ENCODE peak calls at places on chromosomes 5 and 9, in six cellular contexts. Q is K562, H is SK-N-SH, Y is HCT116, R is H1, C is GM12878. O is an unnamed sample.

GRCh38 chr9:77587036-77587435 is 61.1 kb downstream of the GNA14 start:
- DNase-seq in Q (no peak), Y (no peak), H (no peak), R (no peak), C (no peak), O (no peak)

GRCh38 chr5:179322071-179323025 is 22.9 kb downstream of the ADAMTS2 start:
- DNase-seq in H (no peak), R (no peak), C (no peak), Q (no peak), Y (no peak), O (no peak)

GRCh38 chr5:66993448-66993847 is 203.2 kb downstream of the CD180 start:
- DNase-seq in Q (no peak), C (no peak), R (no peak), Y (no peak), H (no peak), O (no peak)

GRCh38 chr5:10653033-10653432 is 89.2 kb downstream of the ANKRD33B start:
- DNase-seq in Q (no peak), R (no peak), C (no peak), H (no peak), Y (no peak), O (no peak)

GRCh38 chr9:136252846-136253245 is 7.2 kb upstream of the QSOX2 start:
- DNase-seq in H (no peak), C (no peak), R (no peak), Q (no peak), Y (no peak), O (no peak)

GRCh38 chr9:114097613-114098020 is 1.5 kb downstream of the KIF12 start:
- DNase-seq in H (peak; percentile 56), Y (no peak), C (no peak), R (no peak), Q (no peak), O (no peak)

GRCh38 chr5:2147504-2148311 is 265.0 kb upstream of the IRX4 start:
- DNase-seq in Y (no peak), C (no peak), Q (no peak), R (no peak), H (no peak), O (no peak)

GRCh38 chr9:137682431-137682991 is 63.7 kb downstream of the EHMT1 start:
- DNase-seq in C (no peak), H (no peak), Y (no peak), R (no peak), Q (no peak), O (no peak)

GRCh38 chr5:38765461-38765861 is 80.4 kb upstream of the OSMR start:
- DNase-seq in R (no peak), Y (no peak), Q (no peak), C (no peak), H (no peak), O (no peak)

GRCh38 chr9:115015018-115015635 is 84.7 kb upstream of the TNFSF8 start:
- DNase-seq in R (peak; percentile 43), Y (peak; percentile 40), C (no peak), Q (peak; percentile 16), H (peak; percentile 48), O (peak; percentile 51)

GRCh38 chr9:126033956-126034355 is 286.8 kb downstream of the PBX3 start:
- DNase-seq in C (no peak), R (no peak), H (no peak), Q (no peak), Y (no peak), O (no peak)

GRCh38 chr5:86964889-86965288 is 302.8 kb upstream of the RASA1 start:
- DNase-seq in H (no peak), C (no peak), Q (no peak), R (no peak), Y (no peak), O (no peak)

GRCh38 chr5:86971034-86971511 is 296.6 kb upstream of the RASA1 start:
- DNase-seq in Q (no peak), H (no peak), R (no peak), Y (peak; percentile 18), C (no peak), O (no peak)

DNA sequence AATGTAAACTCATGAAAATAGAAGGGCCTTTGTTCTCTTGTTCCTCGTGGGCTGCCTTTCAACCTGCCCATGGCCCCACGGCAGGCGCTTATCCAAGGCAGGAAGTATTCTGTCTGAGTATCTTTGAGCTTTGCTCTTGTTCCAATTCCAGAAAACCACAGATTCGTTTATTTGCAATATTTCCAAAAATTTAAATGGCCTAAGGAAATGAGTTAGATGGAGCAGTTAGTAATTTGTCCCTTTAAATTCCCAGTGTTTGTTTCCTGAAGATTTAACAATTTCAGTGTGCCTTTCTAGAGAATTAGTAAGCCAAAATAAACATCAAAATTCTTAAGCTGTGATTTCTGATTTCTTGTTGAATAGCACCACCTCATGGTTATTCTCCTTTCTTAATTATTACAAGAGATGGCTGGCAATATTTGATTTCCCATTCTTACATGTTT is 299.4 kb upstream of the RASA1 start:
- DNase-seq in Y (peak; percentile 54), C (no peak), R (no peak), H (peak; percentile 0), Q (no peak), O (no peak)
- TF ChIP-seq YY1 in Y (no peak), C (no peak), R (no peak), H (no peak), Q (no peak), O (no peak)

GRCh38 chr9:76221423-76221822 is 172.8 kb downstream of the RFK start:
- DNase-seq in Q (no peak), Y (no peak), H (no peak), C (no peak), R (no peak), O (no peak)
- TF ChIP-seq YY1 in Q (no peak), Y (no peak), H (no peak), C (no peak), R (no peak), O (no peak)

GRCh38 chr5:139148306-139148705 is 49.9 kb downstream of the SIL1 start:
- DNase-seq in H (no peak), C (no peak), Y (no peak), R (no peak), Q (no peak), O (no peak)

GRCh38 chr5:139147743-139148079 is 50.5 kb downstream of the SIL1 start:
- DNase-seq in Q (no peak), H (peak; percentile 65), Y (no peak), R (no peak), C (no peak), O (no peak)

GRCh38 chr5:139148986-139149385 is 49.2 kb downstream of the SIL1 start:
- DNase-seq in C (no peak), Q (no peak), Y (no peak), R (no peak), H (no peak), O (no peak)

GRCh38 chr5:139149477-139150199 is 48.5 kb downstream of the SIL1 start:
- DNase-seq in Y (no peak), R (no peak), H (no peak), Q (no peak), C (no peak), O (no peak)

GRCh38 chr5:139146809-139147742 is 51.1 kb downstream of the SIL1 start:
- DNase-seq in C (no peak), Y (no peak), R (no peak), Q (no peak), H (no peak), O (no peak)
- TF ChIP-seq YY1 in C (no peak), Y (no peak), R (peak; percentile 27), Q (no peak), H (no peak), O (no peak)

DNA sequence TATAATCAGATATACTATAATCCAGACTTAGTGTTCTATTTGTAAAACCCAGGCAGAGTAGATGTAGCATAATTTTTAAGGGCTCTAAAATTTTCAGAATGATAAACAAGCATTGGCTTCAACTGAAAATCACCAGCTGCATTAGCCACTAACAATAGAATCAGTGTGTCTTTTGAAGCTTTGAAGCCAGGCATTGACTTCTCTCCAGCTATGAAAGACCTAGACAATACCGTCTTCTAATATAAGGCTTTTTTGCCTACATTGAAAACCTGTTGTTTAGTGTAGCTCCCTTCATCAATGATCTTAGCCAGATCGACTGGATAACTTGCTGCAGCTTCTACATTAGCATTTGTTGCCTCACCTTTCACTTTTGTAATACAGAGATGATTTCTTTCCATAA is 1877.3 kb upstream of the ACO1 start:
- DNase-seq in R (no peak), Y (no peak), H (no peak), Q (no peak), C (no peak), O (no peak)
- TF ChIP-seq YY1 in R (no peak), Y (no peak), H (no peak), Q (no peak), C (no peak), O (no peak)

O was measured in NT2/D1.